ENCODE peak calls at places on chromosomes 11 and 22, in four cellular contexts. One of them, this sample, is unnamed.

GRCh38 chr11:91742155-91742554 is 482.5 kb upstream of the FAT3 start:
- DNase-seq in HCT116: no peak
- DNase-seq in K562: no peak
- DNase-seq in HepG2: no peak
- DNase-seq in this sample: no peak

GRCh38 chr11:130666781-130667251 is 218.4 kb downstream of the ADAMTS15 start:
- DNase-seq in HCT116: no peak
- DNase-seq in K562: no peak
- DNase-seq in HepG2: no peak
- DNase-seq in this sample: no peak

GRCh38 chr11:12599408-12600143 is 74.6 kb upstream of the TEAD1 start:
- DNase-seq in HCT116: peak
- DNase-seq in K562: peak
- DNase-seq in HepG2: peak
- DNase-seq in this sample: peak

GRCh38 chr11:76217653-76218160 is 11.4 kb upstream of the WNT11 start:
- DNase-seq in HCT116: no peak
- DNase-seq in K562: no peak
- DNase-seq in HepG2: no peak
- DNase-seq in this sample: no peak

GRCh38 chr11:95418916-95419315 is 187.9 kb upstream of the SESN3 start:
- DNase-seq in HCT116: no peak
- DNase-seq in K562: no peak
- DNase-seq in HepG2: no peak
- DNase-seq in this sample: no peak

GRCh38 chr22:50734343-50734771 is 3.6 kb upstream of the ACR start:
- DNase-seq in HCT116: no peak
- DNase-seq in K562: no peak
- DNase-seq in HepG2: no peak
- DNase-seq in this sample: no peak

GRCh38 chr22:38987171-38987895 is 5.2 kb downstream of the APOBEC3B start:
- DNase-seq in HCT116: no peak
- DNase-seq in K562: no peak
- DNase-seq in HepG2: no peak
- DNase-seq in this sample: no peak

GRCh38 chr11:96155627-96156378 is 187.2 kb downstream of the MAML2 start:
- DNase-seq in HCT116: peak
- DNase-seq in K562: peak
- DNase-seq in HepG2: peak
- DNase-seq in this sample: no peak

GRCh38 chr11:119488256-119488995 is 65.5 kb upstream of the THY1 start:
- DNase-seq in HCT116: no peak
- DNase-seq in K562: no peak
- DNase-seq in HepG2: no peak
- DNase-seq in this sample: no peak

GRCh38 chr11:8533332-8533731 is 60.7 kb downstream of the STK33 start:
- DNase-seq in HCT116: no peak
- DNase-seq in K562: no peak
- DNase-seq in HepG2: no peak
- DNase-seq in this sample: no peak

GRCh38 chr11:27218498-27219038 is 144.4 kb downstream of the CCDC34 start:
- DNase-seq in HCT116: no peak
- DNase-seq in K562: no peak
- DNase-seq in HepG2: no peak
- DNase-seq in this sample: peak

GRCh38 chr11:131356201-131356600 is 14.2 kb upstream of the NTM start:
- DNase-seq in HCT116: no peak
- DNase-seq in K562: no peak
- DNase-seq in HepG2: no peak
- DNase-seq in this sample: no peak

GRCh38 chr22:17597217-17597616 is 31.3 kb downstream of the ATP6V1E1 start:
- DNase-seq in HCT116: no peak
- DNase-seq in K562: no peak
- DNase-seq in HepG2: no peak
- DNase-seq in this sample: no peak

GRCh38 chr11:95984035-95984434 is 60.1 kb upstream of the MTMR2 start:
- DNase-seq in HCT116: no peak
- DNase-seq in K562: no peak
- DNase-seq in HepG2: no peak
- DNase-seq in this sample: no peak

GRCh38 chr11:73931039-73931645 is 19.7 kb upstream of the DNAJB13 start:
- DNase-seq in HCT116: peak
- DNase-seq in K562: peak
- DNase-seq in HepG2: peak
- DNase-seq in this sample: peak

GRCh38 chr11:79201637-79202347 is 239.0 kb downstream of the TENM4 start:
- DNase-seq in HCT116: no peak
- DNase-seq in K562: no peak
- DNase-seq in HepG2: no peak
- DNase-seq in this sample: no peak

GRCh38 chr22:31680764-31681624 is 19.0 kb upstream of the PISD start:
- DNase-seq in HCT116: no peak
- DNase-seq in K562: no peak
- DNase-seq in HepG2: no peak
- DNase-seq in this sample: no peak

GRCh38 chr11:95883381-95883780 is 40.5 kb downstream of the MTMR2 start:
- DNase-seq in HCT116: no peak
- DNase-seq in K562: no peak
- DNase-seq in HepG2: no peak
- DNase-seq in this sample: no peak

GRCh38 chr11:38680746-38681145 is 2082.7 kb upstream of the RAG2 start:
- DNase-seq in HCT116: no peak
- DNase-seq in K562: no peak
- DNase-seq in HepG2: no peak
- DNase-seq in this sample: no peak

GRCh38 chr11:64864473-64865285 is 13.7 kb downstream of the EHD1 start:
- DNase-seq in HCT116: no peak
- DNase-seq in K562: peak
- DNase-seq in HepG2: no peak
- DNase-seq in this sample: no peak

GRCh38 chr11:67029146-67029545 is 6.2 kb downstream of the SYT12 start:
- DNase-seq in HCT116: no peak
- DNase-seq in K562: no peak
- DNase-seq in HepG2: no peak
- DNase-seq in this sample: no peak

GRCh38 chr11:129373489-129373953 is 2.1 kb upstream of the BARX2 start:
- DNase-seq in HCT116: no peak
- DNase-seq in K562: no peak
- DNase-seq in HepG2: no peak
- DNase-seq in this sample: no peak

GRCh38 chr11:6022954-6023353 is 7.6 kb downstream of the OR56A1 start:
- DNase-seq in HCT116: peak
- DNase-seq in K562: peak
- DNase-seq in HepG2: peak
- DNase-seq in this sample: no peak

GRCh38 chr22:45676024-45676423 is 4.4 kb downstream of the ATXN10 start:
- DNase-seq in HCT116: no peak
- DNase-seq in K562: no peak
- DNase-seq in HepG2: no peak
- DNase-seq in this sample: no peak

GRCh38 chr22:45682069-45682468 is 10.4 kb downstream of the ATXN10 start:
- DNase-seq in HCT116: no peak
- DNase-seq in K562: no peak
- DNase-seq in HepG2: no peak
- DNase-seq in this sample: no peak

GRCh38 chr22:45680932-45681700 is 9.5 kb downstream of the ATXN10 start:
- DNase-seq in HCT116: no peak
- DNase-seq in K562: no peak
- DNase-seq in HepG2: no peak
- DNase-seq in this sample: no peak

GRCh38 chr22:45677060-45677459 is 5.4 kb downstream of the ATXN10 start:
- DNase-seq in HCT116: no peak
- DNase-seq in K562: no peak
- DNase-seq in HepG2: no peak
- DNase-seq in this sample: no peak

GRCh38 chr22:45678961-45679912 is 7.6 kb downstream of the ATXN10 start:
- DNase-seq in HCT116: no peak
- DNase-seq in K562: no peak
- DNase-seq in HepG2: no peak
- DNase-seq in this sample: no peak
- TF ChIP-seq FOSL1 in HCT116: no peak
- TF ChIP-seq FOSL1 in K562: no peak
- TF ChIP-seq FOSL1 in HepG2: no peak
- TF ChIP-seq FOSL1 in this sample: no peak

DNA sequence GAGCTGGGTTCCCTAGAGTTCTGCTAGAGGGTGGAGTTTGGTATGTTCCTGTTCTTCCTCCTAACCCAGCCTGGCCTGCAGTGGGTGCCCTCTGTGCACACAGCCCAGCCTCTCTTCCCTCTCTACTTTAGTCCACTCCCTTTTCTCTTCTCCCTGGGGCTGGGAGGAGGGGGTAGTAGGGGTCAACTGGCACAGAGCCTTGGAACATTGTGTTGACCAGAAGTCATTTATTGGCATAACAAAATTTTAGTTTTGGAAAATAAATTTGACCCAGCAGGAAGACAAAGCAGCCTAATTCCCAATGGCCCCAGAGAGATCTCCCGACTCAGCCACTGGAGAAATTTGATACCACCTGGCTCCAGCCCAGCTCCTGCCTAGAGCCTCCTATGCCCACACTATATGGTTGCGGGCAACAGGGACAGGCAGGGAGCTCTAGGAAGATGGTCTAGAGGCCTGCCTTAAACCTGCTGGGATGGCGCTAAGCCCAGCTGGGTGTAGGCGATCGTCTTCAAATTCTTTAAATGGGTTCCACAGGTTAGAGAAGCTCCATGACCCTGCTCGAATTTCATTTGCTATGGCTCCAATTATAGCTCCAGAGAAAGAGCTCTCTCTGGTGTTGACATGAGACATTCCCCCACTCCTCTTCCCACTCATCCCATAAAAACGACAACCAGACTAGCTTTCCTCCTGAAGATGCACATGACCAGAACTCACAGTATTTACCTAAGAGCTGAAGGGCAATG is 9.9 kb downstream of the PCSK7 start:
- DNase-seq in HCT116: no peak
- DNase-seq in K562: no peak
- DNase-seq in HepG2: no peak
- DNase-seq in this sample: no peak
- TF ChIP-seq SIN3A in HCT116: no peak
- TF ChIP-seq SIN3A in K562: no peak
- TF ChIP-seq SIN3A in HepG2: no peak
- TF ChIP-seq SIN3A in this sample: no peak

GRCh38 chr11:18011633-18012313 is 1.1 kb downstream of the SERGEF start:
- DNase-seq in HCT116: no peak
- DNase-seq in K562: peak
- DNase-seq in HepG2: peak
- DNase-seq in this sample: no peak
- TF ChIP-seq FOSL1 in HCT116: no peak
- TF ChIP-seq FOSL1 in K562: no peak
- TF ChIP-seq FOSL1 in HepG2: no peak
- TF ChIP-seq FOSL1 in this sample: no peak

GRCh38 chr11:62395885-62396778 is 22.7 kb upstream of the SCGB1A1 start:
- DNase-seq in HCT116: no peak
- DNase-seq in K562: peak
- DNase-seq in HepG2: no peak
- DNase-seq in this sample: no peak

GRCh38 chr11:62399868-62400245 is 19.0 kb upstream of the SCGB1A1 start:
- DNase-seq in HCT116: no peak
- DNase-seq in K562: no peak
- DNase-seq in HepG2: no peak
- DNase-seq in this sample: no peak

GRCh38 chr11:62399172-62399867 is 19.5 kb upstream of the SCGB1A1 start:
- DNase-seq in HCT116: no peak
- DNase-seq in K562: peak
- DNase-seq in HepG2: no peak
- DNase-seq in this sample: no peak

GRCh38 chr11:62400281-62400680 is 18.6 kb upstream of the SCGB1A1 start:
- DNase-seq in HCT116: no peak
- DNase-seq in K562: no peak
- DNase-seq in HepG2: no peak
- DNase-seq in this sample: no peak

GRCh38 chr11:62398011-62398994 is 20.5 kb upstream of the SCGB1A1 start:
- DNase-seq in HCT116: no peak
- DNase-seq in K562: peak
- DNase-seq in HepG2: peak
- DNase-seq in this sample: no peak
- TF ChIP-seq SIN3A in HCT116: no peak
- TF ChIP-seq SIN3A in K562: no peak
- TF ChIP-seq SIN3A in HepG2: no peak
- TF ChIP-seq SIN3A in this sample: no peak

GRCh38 chr22:43001271-43002197 is 13.4 kb downstream of the PACSIN2 start:
- DNase-seq in HCT116: no peak
- DNase-seq in K562: no peak
- DNase-seq in HepG2: peak
- DNase-seq in this sample: no peak

GRCh38 chr22:43000441-43001175 is 14.3 kb downstream of the PACSIN2 start:
- DNase-seq in HCT116: no peak
- DNase-seq in K562: no peak
- DNase-seq in HepG2: no peak
- DNase-seq in this sample: no peak

GRCh38 chr22:43005106-43005505 is 9.8 kb downstream of the PACSIN2 start:
- DNase-seq in HCT116: no peak
- DNase-seq in K562: no peak
- DNase-seq in HepG2: no peak
- DNase-seq in this sample: no peak

GRCh38 chr22:43004362-43005035 is 10.4 kb downstream of the PACSIN2 start:
- DNase-seq in HCT116: no peak
- DNase-seq in K562: no peak
- DNase-seq in HepG2: peak
- DNase-seq in this sample: no peak

DNA sequence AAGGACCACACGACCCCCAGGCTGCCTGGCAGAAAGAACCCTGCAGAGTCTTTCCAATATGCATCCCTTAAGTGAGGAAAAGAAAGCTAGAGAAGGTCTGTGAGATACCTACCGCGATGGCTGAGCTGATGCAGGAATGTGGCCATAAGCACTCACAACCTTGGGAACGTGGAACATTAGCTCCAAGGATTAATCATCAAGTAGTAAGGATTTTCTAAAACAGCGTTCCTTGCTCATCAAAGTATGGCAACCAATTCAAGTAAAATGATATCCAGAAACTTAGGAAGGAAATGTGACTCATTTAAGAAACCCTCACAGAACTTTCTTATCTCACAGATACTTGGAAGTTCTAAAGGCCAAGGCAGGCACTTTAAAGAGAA is 12.8 kb downstream of the PACSIN2 start:
- DNase-seq in HCT116: no peak
- DNase-seq in K562: no peak
- DNase-seq in HepG2: no peak
- DNase-seq in this sample: no peak
- TF ChIP-seq FOSL1 in HCT116: no peak
- TF ChIP-seq FOSL1 in K562: peak
- TF ChIP-seq FOSL1 in HepG2: no peak
- TF ChIP-seq FOSL1 in this sample: no peak

GRCh38 chr11:127259118-127259517 is 258.5 kb upstream of the KIRREL3 start:
- DNase-seq in HCT116: no peak
- DNase-seq in K562: no peak
- DNase-seq in HepG2: no peak
- DNase-seq in this sample: no peak
- TF ChIP-seq SIN3A in HCT116: no peak
- TF ChIP-seq SIN3A in K562: no peak
- TF ChIP-seq SIN3A in HepG2: no peak
- TF ChIP-seq SIN3A in this sample: no peak